ENCODE peak calls at places on chromosomes 3 and 15, in ten cellular contexts. U is NCI-H1092; M is NCI-H2029 treated with DMSO at 0.1 percent for 48 hours; D is activated effector memory CD4-positive, alpha-beta T cell treated with Interleukin-2 at 50 U/mL for 16 hours; R is AG08395; J is dermis blood vessel endothelial cell; E is activated B cell treated with CpG ODN at 0.5 μM for 24 hours; Q is fibroblast of lung; I is GM10248; B is natural killer cell. N is an unnamed sample.

GRCh38 chr15:90165659-90166489 is 35.3 kb upstream of the SEMA4B start:
- DNase-seq in U (peak), M (no peak), D (no peak), R (peak), J (peak), E (no peak), Q (peak), I (peak), B (no peak), N (peak)

GRCh38 chr15:67017318-67017717 is 48.1 kb upstream of the SMAD3 start:
- DNase-seq in U (no peak), M (no peak), D (no peak), R (no peak), J (peak), E (no peak), Q (no peak), I (no peak), B (no peak), N (no peak)

GRCh38 chr3:197906023-197906849 is 43.8 kb upstream of the RPL35A start:
- DNase-seq in U (peak), M (peak), D (peak), R (peak), J (peak), E (peak), Q (peak), I (peak), B (peak), N (peak)

GRCh38 chr3:55661141-55661540 is 174.0 kb upstream of the WNT5A start:
- DNase-seq in U (no peak), M (no peak), D (no peak), R (no peak), J (no peak), E (no peak), Q (no peak), I (no peak), B (no peak), N (no peak)

GRCh38 chr3:188421836-188422540 is 268.0 kb downstream of the LPP start:
- DNase-seq in U (no peak), M (no peak), D (no peak), R (no peak), J (no peak), E (no peak), Q (no peak), I (peak), B (no peak), N (no peak)

GRCh38 chr15:56180851-56181250 is 62.8 kb downstream of the RFX7 start:
- DNase-seq in U (no peak), M (no peak), D (no peak), R (no peak), J (no peak), E (no peak), Q (no peak), I (no peak), B (no peak), N (no peak)

GRCh38 chr3:182516597-182517336 is 276.5 kb upstream of the ATP11B start:
- DNase-seq in U (no peak), M (no peak), D (no peak), R (no peak), J (no peak), E (no peak), Q (no peak), I (no peak), B (no peak), N (no peak)

GRCh38 chr15:63597821-63598220 is 634 bp downstream of the FBXL22 start:
- DNase-seq in U (no peak), M (no peak), D (no peak), R (no peak), J (no peak), E (no peak), Q (no peak), I (no peak), B (no peak), N (no peak)

GRCh38 chr3:20041197-20041780 is 1.0 kb downstream of the KAT2B start:
- DNase-seq in U (peak), M (peak), D (peak), R (peak), J (peak), E (peak), Q (peak), I (peak), B (peak), N (peak)

GRCh38 chr3:196931828-196932587 is 10.3 kb downstream of the NCBP2 start:
- DNase-seq in U (no peak), M (no peak), D (no peak), R (no peak), J (no peak), E (no peak), Q (no peak), I (no peak), B (no peak), N (no peak)

GRCh38 chr3:57694146-57694545 is 1.3 kb upstream of the DENND6A start:
- DNase-seq in U (no peak), M (no peak), D (no peak), R (no peak), J (no peak), E (no peak), Q (no peak), I (no peak), B (no peak), N (no peak)

GRCh38 chr3:15050405-15051092 is 14.6 kb downstream of the MRPS25 start:
- DNase-seq in U (no peak), M (no peak), D (no peak), R (no peak), J (no peak), E (peak), Q (no peak), I (peak), B (no peak), N (no peak)

GRCh38 chr3:194133661-194134230 is 2.2 kb upstream of the HES1 start:
- DNase-seq in U (peak), M (no peak), D (no peak), R (no peak), J (peak), E (peak), Q (no peak), I (no peak), B (peak), N (peak)

GRCh38 chr15:89200182-89200581 is 21.2 kb downstream of the RLBP1 start:
- DNase-seq in U (no peak), M (no peak), D (no peak), R (no peak), J (no peak), E (no peak), Q (no peak), I (no peak), B (no peak), N (no peak)

GRCh38 chr3:33392703-33393125 is 47.5 kb downstream of the UBP1 start:
- DNase-seq in U (no peak), M (no peak), D (no peak), R (peak), J (peak), E (no peak), Q (peak), I (no peak), B (no peak), N (no peak)

GRCh38 chr3:58237940-58238681 is 519 bp downstream of the ABHD6 start:
- DNase-seq in U (no peak), M (no peak), D (peak), R (peak), J (peak), E (peak), Q (peak), I (peak), B (peak), N (peak)

GRCh38 chr3:18112976-18113766 is 312.0 kb downstream of the SATB1 start:
- DNase-seq in U (no peak), M (no peak), D (no peak), R (no peak), J (no peak), E (no peak), Q (no peak), I (no peak), B (no peak), N (no peak)

GRCh38 chr15:39495871-39496459 is 84.9 kb upstream of the THBS1 start:
- DNase-seq in U (no peak), M (no peak), D (no peak), R (peak), J (no peak), E (no peak), Q (peak), I (no peak), B (no peak), N (no peak)

GRCh38 chr15:52789601-52790165 is 453 bp downstream of the ONECUT1 start:
- DNase-seq in U (peak), M (no peak), D (no peak), R (no peak), J (peak), E (no peak), Q (no peak), I (peak), B (no peak), N (no peak)

GRCh38 chr3:14806641-14807263 is 12.0 kb upstream of the FGD5 start:
- DNase-seq in U (no peak), M (no peak), D (no peak), R (no peak), J (peak), E (no peak), Q (peak), I (no peak), B (no peak), N (no peak)

GRCh38 chr3:156174229-156174847 is 54.0 kb downstream of the KCNAB1 start:
- DNase-seq in U (no peak), M (no peak), D (no peak), R (peak), J (peak), E (no peak), Q (peak), I (no peak), B (no peak), N (no peak)

GRCh38 chr15:101275018-101275417 is 2.3 kb downstream of the SELENOS start:
- DNase-seq in U (no peak), M (no peak), D (no peak), R (no peak), J (no peak), E (no peak), Q (no peak), I (peak), B (no peak), N (no peak)

GRCh38 chr3:14548321-14548729 is 8.2 kb upstream of the GRIP2 start:
- DNase-seq in U (peak), M (peak), D (no peak), R (peak), J (peak), E (no peak), Q (peak), I (peak), B (no peak), N (peak)

GRCh38 chr3:72182206-72182605 is 397.3 kb upstream of the PROK2 start:
- DNase-seq in U (no peak), M (no peak), D (no peak), R (no peak), J (no peak), E (no peak), Q (no peak), I (no peak), B (no peak), N (no peak)

GRCh38 chr3:128999104-128999503 is 2.0 kb upstream of the EFCC1 start:
- DNase-seq in U (no peak), M (no peak), D (no peak), R (no peak), J (no peak), E (no peak), Q (no peak), I (no peak), B (no peak), N (no peak)

GRCh38 chr15:68434021-68434420 is 2.1 kb upstream of the ITGA11 start:
- DNase-seq in U (no peak), M (no peak), D (no peak), R (no peak), J (no peak), E (no peak), Q (no peak), I (no peak), B (no peak), N (no peak)

GRCh38 chr15:62857411-62857853 is 185.1 kb upstream of the TPM1 start:
- DNase-seq in U (no peak), M (no peak), D (no peak), R (no peak), J (no peak), E (no peak), Q (no peak), I (no peak), B (no peak), N (no peak)

GRCh38 chr15:41917767-41918430 is 24.0 kb upstream of the SPTBN5 start:
- DNase-seq in U (no peak), M (no peak), D (no peak), R (peak), J (peak), E (no peak), Q (peak), I (no peak), B (no peak), N (no peak)

GRCh38 chr15:91522609-91523332 is 330.7 kb upstream of the SLCO3A1 start:
- DNase-seq in U (no peak), M (no peak), D (no peak), R (peak), J (no peak), E (no peak), Q (peak), I (no peak), B (no peak), N (no peak)

GRCh38 chr3:150049317-150049716 is 78.6 kb upstream of the PFN2 start:
- DNase-seq in U (no peak), M (no peak), D (no peak), R (no peak), J (no peak), E (no peak), Q (peak), I (no peak), B (no peak), N (no peak)

GRCh38 chr3:66312039-66312438 is 91.2 kb downstream of the SLC25A26 start:
- DNase-seq in U (no peak), M (no peak), D (peak), R (no peak), J (no peak), E (no peak), Q (no peak), I (no peak), B (peak), N (no peak)

GRCh38 chr3:100084100-100084806 is 30.0 kb downstream of the FILIP1L start:
- DNase-seq in U (no peak), M (no peak), D (no peak), R (no peak), J (no peak), E (no peak), Q (no peak), I (no peak), B (no peak), N (no peak)

GRCh38 chr3:4889896-4890295 is 89.3 kb upstream of the BHLHE40 start:
- DNase-seq in U (no peak), M (no peak), D (no peak), R (peak), J (peak), E (no peak), Q (peak), I (no peak), B (no peak), N (no peak)

GRCh38 chr3:172221550-172221949 is 182.2 kb downstream of the FNDC3B start:
- DNase-seq in U (no peak), M (no peak), D (no peak), R (peak), J (no peak), E (no peak), Q (peak), I (no peak), B (no peak), N (no peak)

GRCh38 chr3:134038716-134039115 is 9.0 kb upstream of the SLCO2A1 start:
- DNase-seq in U (no peak), M (no peak), D (no peak), R (no peak), J (no peak), E (no peak), Q (no peak), I (no peak), B (no peak), N (no peak)

N was measured in WTC11.